ENCODE peak calls at places on chromosome 14, in nine cellular contexts. One of them, this sample, is unnamed.

GRCh38 chr14:35343709-35344474 is 51.7 kb downstream of the PSMA6 start:
- DNase-seq in AG09309: no peak
- DNase-seq in ureter: no peak
- DNase-seq in activated CD4-positive, alpha-beta T cell treated with anti-CD3 and anti-CD28 coated beads, Interleukin-2, amount 10 ng/mL, durations not matched to agents 7 days and 5 days: no peak
- DNase-seq in adipocyte: no peak
- DNase-seq in AML-193: no peak
- DNase-seq in neural crest cell: no peak
- DNase-seq in stimulated activated CD8-positive, alpha-beta memory T cell treated with anti-CD3 and anti-CD28 coated beads, Interleukin-15, amount 100 ng/mL, for 1 hour: no peak
- DNase-seq in activated CD4-positive, alpha-beta memory T cell treated with anti-CD3 and anti-CD28 coated beads for 36 hours: no peak
- DNase-seq in this sample: no peak

GRCh38 chr14:68160269-68160668 is 340.7 kb downstream of the RAD51B start:
- DNase-seq in AML-193: no peak
- DNase-seq in activated CD4-positive, alpha-beta T cell treated with anti-CD3 and anti-CD28 coated beads, Interleukin-2, amount 10 ng/mL, durations not matched to agents 7 days and 5 days: no peak
- DNase-seq in adipocyte: peak
- DNase-seq in AG09309: no peak
- DNase-seq in ureter: no peak
- DNase-seq in neural crest cell: no peak
- DNase-seq in activated CD4-positive, alpha-beta memory T cell treated with anti-CD3 and anti-CD28 coated beads for 36 hours: no peak
- DNase-seq in stimulated activated CD8-positive, alpha-beta memory T cell treated with anti-CD3 and anti-CD28 coated beads, Interleukin-15, amount 100 ng/mL, for 1 hour: no peak
- DNase-seq in this sample: no peak

GRCh38 chr14:100065161-100065871 is at the start of gene EVL:
- DNase-seq in ureter: no peak
- DNase-seq in AG09309: no peak
- DNase-seq in activated CD4-positive, alpha-beta memory T cell treated with anti-CD3 and anti-CD28 coated beads for 36 hours: peak
- DNase-seq in activated CD4-positive, alpha-beta T cell treated with anti-CD3 and anti-CD28 coated beads, Interleukin-2, amount 10 ng/mL, durations not matched to agents 7 days and 5 days: peak
- DNase-seq in adipocyte: no peak
- DNase-seq in stimulated activated CD8-positive, alpha-beta memory T cell treated with anti-CD3 and anti-CD28 coated beads, Interleukin-15, amount 100 ng/mL, for 1 hour: peak
- DNase-seq in neural crest cell: no peak
- DNase-seq in AML-193: peak
- DNase-seq in this sample: no peak

GRCh38 chr14:23864252-23864651 is 89.3 kb upstream of the DHRS4 start:
- DNase-seq in activated CD4-positive, alpha-beta memory T cell treated with anti-CD3 and anti-CD28 coated beads for 36 hours: no peak
- DNase-seq in stimulated activated CD8-positive, alpha-beta memory T cell treated with anti-CD3 and anti-CD28 coated beads, Interleukin-15, amount 100 ng/mL, for 1 hour: no peak
- DNase-seq in ureter: no peak
- DNase-seq in neural crest cell: no peak
- DNase-seq in activated CD4-positive, alpha-beta T cell treated with anti-CD3 and anti-CD28 coated beads, Interleukin-2, amount 10 ng/mL, durations not matched to agents 7 days and 5 days: no peak
- DNase-seq in AML-193: no peak
- DNase-seq in adipocyte: no peak
- DNase-seq in AG09309: no peak
- DNase-seq in this sample: no peak

GRCh38 chr14:32366256-32366655 is 37.2 kb downstream of the AKAP6 start:
- DNase-seq in neural crest cell: no peak
- DNase-seq in AG09309: no peak
- DNase-seq in AML-193: no peak
- DNase-seq in adipocyte: peak
- DNase-seq in stimulated activated CD8-positive, alpha-beta memory T cell treated with anti-CD3 and anti-CD28 coated beads, Interleukin-15, amount 100 ng/mL, for 1 hour: no peak
- DNase-seq in activated CD4-positive, alpha-beta T cell treated with anti-CD3 and anti-CD28 coated beads, Interleukin-2, amount 10 ng/mL, durations not matched to agents 7 days and 5 days: no peak
- DNase-seq in activated CD4-positive, alpha-beta memory T cell treated with anti-CD3 and anti-CD28 coated beads for 36 hours: no peak
- DNase-seq in ureter: no peak
- DNase-seq in this sample: peak

GRCh38 chr14:91313154-91313850 is 68.8 kb upstream of the GPR68 start:
- DNase-seq in AML-193: no peak
- DNase-seq in activated CD4-positive, alpha-beta memory T cell treated with anti-CD3 and anti-CD28 coated beads for 36 hours: no peak
- DNase-seq in ureter: no peak
- DNase-seq in adipocyte: no peak
- DNase-seq in stimulated activated CD8-positive, alpha-beta memory T cell treated with anti-CD3 and anti-CD28 coated beads, Interleukin-15, amount 100 ng/mL, for 1 hour: no peak
- DNase-seq in activated CD4-positive, alpha-beta T cell treated with anti-CD3 and anti-CD28 coated beads, Interleukin-2, amount 10 ng/mL, durations not matched to agents 7 days and 5 days: no peak
- DNase-seq in AG09309: no peak
- DNase-seq in neural crest cell: no peak
- DNase-seq in this sample: no peak

GRCh38 chr14:103716091-103716801 is 636 bp downstream of the ZFYVE21 start:
- DNase-seq in AG09309: no peak
- DNase-seq in activated CD4-positive, alpha-beta memory T cell treated with anti-CD3 and anti-CD28 coated beads for 36 hours: peak
- DNase-seq in neural crest cell: no peak
- DNase-seq in adipocyte: peak
- DNase-seq in ureter: no peak
- DNase-seq in activated CD4-positive, alpha-beta T cell treated with anti-CD3 and anti-CD28 coated beads, Interleukin-2, amount 10 ng/mL, durations not matched to agents 7 days and 5 days: peak
- DNase-seq in stimulated activated CD8-positive, alpha-beta memory T cell treated with anti-CD3 and anti-CD28 coated beads, Interleukin-15, amount 100 ng/mL, for 1 hour: no peak
- DNase-seq in AML-193: no peak
- DNase-seq in this sample: no peak

GRCh38 chr14:74910556-74910955 is 12.5 kb downstream of the RPS6KL1 start:
- DNase-seq in AML-193: no peak
- DNase-seq in ureter: no peak
- DNase-seq in stimulated activated CD8-positive, alpha-beta memory T cell treated with anti-CD3 and anti-CD28 coated beads, Interleukin-15, amount 100 ng/mL, for 1 hour: no peak
- DNase-seq in AG09309: no peak
- DNase-seq in adipocyte: no peak
- DNase-seq in neural crest cell: no peak
- DNase-seq in activated CD4-positive, alpha-beta T cell treated with anti-CD3 and anti-CD28 coated beads, Interleukin-2, amount 10 ng/mL, durations not matched to agents 7 days and 5 days: no peak
- DNase-seq in activated CD4-positive, alpha-beta memory T cell treated with anti-CD3 and anti-CD28 coated beads for 36 hours: no peak
- DNase-seq in this sample: no peak

GRCh38 chr14:77593501-77593911 is 22.9 kb downstream of the SPTLC2 start:
- DNase-seq in activated CD4-positive, alpha-beta T cell treated with anti-CD3 and anti-CD28 coated beads, Interleukin-2, amount 10 ng/mL, durations not matched to agents 7 days and 5 days: no peak
- DNase-seq in neural crest cell: no peak
- DNase-seq in AML-193: peak
- DNase-seq in activated CD4-positive, alpha-beta memory T cell treated with anti-CD3 and anti-CD28 coated beads for 36 hours: no peak
- DNase-seq in AG09309: no peak
- DNase-seq in adipocyte: no peak
- DNase-seq in ureter: no peak
- DNase-seq in stimulated activated CD8-positive, alpha-beta memory T cell treated with anti-CD3 and anti-CD28 coated beads, Interleukin-15, amount 100 ng/mL, for 1 hour: no peak
- DNase-seq in this sample: no peak